ENCODE peak calls at places on chromosomes 2 and 18, in four cellular contexts. F, E, O and G are unnamed samples.

GRCh38 chr2:232889876-232890401 is 19.9 kb downstream of the SNORC start:
- DNase-seq in F (no peak), E (no peak), O (no peak), G (no peak)

GRCh38 chr2:127293386-127293757 is 572 bp downstream of the ERCC3 start:
- DNase-seq in F (peak), E (no peak), O (peak), G (no peak)

GRCh38 chr18:3603460-3604259 is 153.7 kb downstream of the TGIF1 start:
- DNase-seq in F (no peak), E (no peak), O (peak), G (peak)

GRCh38 chr2:176414641-176415040 is 145.4 kb downstream of the MTX2 start:
- DNase-seq in F (no peak), E (no peak), O (no peak), G (no peak)

GRCh38 chr2:70472256-70472905 is 81.2 kb downstream of the TGFA start:
- DNase-seq in F (no peak), E (no peak), O (no peak), G (no peak)

GRCh38 chr2:8059255-8059654 is 622.6 kb upstream of the ID2 start:
- DNase-seq in F (no peak), E (no peak), O (no peak), G (no peak)

GRCh38 chr2:204187513-204188088 is 251.0 kb downstream of the ICOS start:
- DNase-seq in F (no peak), E (no peak), O (no peak), G (no peak)

GRCh38 chr2:181772777-181773176 is 92.5 kb upstream of the NEUROD1 start:
- DNase-seq in F (no peak), E (no peak), O (no peak), G (no peak)

GRCh38 chr2:10120938-10121574 is 1.5 kb upstream of the RRM2 start:
- DNase-seq in F (no peak), E (no peak), O (no peak), G (no peak)

GRCh38 chr18:80010551-80010906 is 22.2 kb upstream of the TXNL4A start:
- DNase-seq in F (no peak), E (no peak), O (no peak), G (no peak)

GRCh38 chr2:204260906-204261305 is 284.4 kb upstream of the PARD3B start:
- DNase-seq in F (no peak), E (no peak), O (no peak), G (no peak)

GRCh38 chr2:99845291-99845690 is 297.1 kb downstream of the AFF3 start:
- DNase-seq in F (no peak), E (no peak), O (no peak), G (no peak)

GRCh38 chr2:105798595-105798994 is 53.9 kb downstream of the NCK2 start:
- DNase-seq in F (no peak), E (no peak), O (no peak), G (no peak)

GRCh38 chr2:239991689-239992314 is 33.3 kb downstream of the NDUFA10 start:
- DNase-seq in F (no peak), E (no peak), O (peak), G (peak)

GRCh38 chr2:46686811-46687210 is 207.4 kb downstream of the TMEM247 start:
- DNase-seq in F (no peak), E (no peak), O (no peak), G (no peak)

GRCh38 chr2:240405133-240405532 is 30.3 kb upstream of the GPC1 start:
- DNase-seq in F (no peak), E (no peak), O (no peak), G (no peak)

GRCh38 chr2:32991091-32991845 is 44.5 kb downstream of the LTBP1 start:
- DNase-seq in F (no peak), E (no peak), O (no peak), G (no peak)

GRCh38 chr2:109466674-109467575 is 146.8 kb downstream of the SEPTIN10 start:
- DNase-seq in F (no peak), E (no peak), O (peak), G (no peak)

GRCh38 chr2:237744613-237745249 is 53.8 kb upstream of the RBM44 start:
- DNase-seq in F (peak), E (peak), O (peak), G (peak)

GRCh38 chr2:116833052-116833451 is 981.4 kb upstream of the DDX18 start:
- DNase-seq in F (no peak), E (no peak), O (no peak), G (no peak)

GRCh38 chr2:170446078-170446477 is 268.1 kb downstream of the MYO3B start:
- DNase-seq in F (no peak), E (no peak), O (no peak), G (no peak)

GRCh38 chr18:8794133-8794986 is 89.0 kb downstream of the MTCL1 start:
- DNase-seq in F (no peak), E (no peak), O (no peak), G (no peak)

GRCh38 chr2:38430603-38431002 is 53.5 kb upstream of the ATL2 start:
- DNase-seq in F (no peak), E (no peak), O (no peak), G (no peak)

GRCh38 chr2:32360416-32360815 is 3.6 kb downstream of the BIRC6 start:
- DNase-seq in F (no peak), E (no peak), O (no peak), G (no peak)

GRCh38 chr18:48521723-48522122 is 17.1 kb upstream of the CTIF start:
- DNase-seq in F (no peak), E (no peak), O (no peak), G (no peak)

GRCh38 chr18:12038082-12038660 is 55.5 kb upstream of the ANKRD62 start:
- DNase-seq in F (peak), E (no peak), O (no peak), G (no peak)

GRCh38 chr2:28273751-28274150 is 118.9 kb upstream of the FOSL2 start:
- DNase-seq in F (no peak), E (no peak), O (no peak), G (no peak)

GRCh38 chr2:182240862-182241371 is 185.9 kb downstream of the PDE1A start:
- DNase-seq in F (no peak), E (peak), O (no peak), G (no peak)

GRCh38 chr2:143420313-143420712 is 291.1 kb downstream of the ARHGAP15 start:
- DNase-seq in F (no peak), E (no peak), O (no peak), G (no peak)

GRCh38 chr2:628651-629050 is 48.6 kb downstream of the TMEM18 start:
- DNase-seq in F (no peak), E (peak), O (no peak), G (peak)

GRCh38 chr18:48238636-48239035 is 170.5 kb downstream of the ZBTB7C start:
- DNase-seq in F (no peak), E (no peak), O (no peak), G (no peak)

GRCh38 chr2:14673351-14673875 is 40.9 kb downstream of the LRATD1 start:
- DNase-seq in F (no peak), E (no peak), O (no peak), G (no peak)

GRCh38 chr2:126781806-126782205 is 116.9 kb upstream of the TEX51 start:
- DNase-seq in F (no peak), E (no peak), O (no peak), G (no peak)

GRCh38 chr2:207115715-207116364 is 49.9 kb downstream of the KLF7 start:
- DNase-seq in F (no peak), E (no peak), O (peak), G (no peak)

GRCh38 chr2:120134263-120134662 is 88.9 kb downstream of the TMEM185B start:
- DNase-seq in F (no peak), E (no peak), O (peak), G (no peak)

GRCh38 chr2:120064664-120065063 is 51.8 kb downstream of the EPB41L5 start:
- DNase-seq in F (no peak), E (no peak), O (no peak), G (no peak)